ENCODE peak calls at places on chromosome 4, in ten cellular contexts. One of them, this sample, is unnamed.

GRCh38 chr4:5753366-5753765 is 42.4 kb downstream of the EVC start:
- DNase-seq in GM13977: no peak
- DNase-seq in breast epithelium: no peak
- DNase-seq in fibroblast of villous mesenchyme: no peak
- DNase-seq in progenitor cell of endocrine pancreas: no peak
- DNase-seq in HFFc6: no peak
- DNase-seq in left ventricle myocardium inferior: no peak
- DNase-seq in pancreas: no peak
- DNase-seq in tibial artery: peak
- DNase-seq in H9: no peak
- DNase-seq in this sample: no peak

GRCh38 chr4:88803600-88804096 is 106.0 kb upstream of the NAP1L5 start:
- DNase-seq in left ventricle myocardium inferior: no peak
- DNase-seq in breast epithelium: peak
- DNase-seq in progenitor cell of endocrine pancreas: no peak
- DNase-seq in HFFc6: peak
- DNase-seq in tibial artery: peak
- DNase-seq in fibroblast of villous mesenchyme: peak
- DNase-seq in GM13977: peak
- DNase-seq in pancreas: no peak
- DNase-seq in H9: no peak
- DNase-seq in this sample: no peak

GRCh38 chr4:69818060-69818639 is 41.8 kb downstream of the SULT1E1 start:
- DNase-seq in HFFc6: no peak
- DNase-seq in left ventricle myocardium inferior: no peak
- DNase-seq in GM13977: no peak
- DNase-seq in fibroblast of villous mesenchyme: no peak
- DNase-seq in tibial artery: no peak
- DNase-seq in pancreas: no peak
- DNase-seq in breast epithelium: no peak
- DNase-seq in progenitor cell of endocrine pancreas: no peak
- DNase-seq in H9: no peak
- DNase-seq in this sample: no peak

GRCh38 chr4:76028242-76028859 is 5.1 kb upstream of the CXCL10 start:
- DNase-seq in pancreas: no peak
- DNase-seq in HFFc6: no peak
- DNase-seq in progenitor cell of endocrine pancreas: no peak
- DNase-seq in H9: no peak
- DNase-seq in left ventricle myocardium inferior: no peak
- DNase-seq in tibial artery: no peak
- DNase-seq in GM13977: no peak
- DNase-seq in fibroblast of villous mesenchyme: peak
- DNase-seq in breast epithelium: no peak
- DNase-seq in this sample: no peak

GRCh38 chr4:170674176-170674575 is 584.4 kb upstream of the AADAT start:
- DNase-seq in left ventricle myocardium inferior: no peak
- DNase-seq in pancreas: no peak
- DNase-seq in H9: no peak
- DNase-seq in progenitor cell of endocrine pancreas: no peak
- DNase-seq in breast epithelium: no peak
- DNase-seq in fibroblast of villous mesenchyme: no peak
- DNase-seq in GM13977: no peak
- DNase-seq in HFFc6: no peak
- DNase-seq in tibial artery: no peak
- DNase-seq in this sample: no peak

GRCh38 chr4:972651-973424 is 531 bp downstream of the DGKQ start:
- DNase-seq in HFFc6: peak
- DNase-seq in left ventricle myocardium inferior: peak
- DNase-seq in pancreas: peak
- DNase-seq in breast epithelium: no peak
- DNase-seq in tibial artery: no peak
- DNase-seq in H9: no peak
- DNase-seq in fibroblast of villous mesenchyme: peak
- DNase-seq in progenitor cell of endocrine pancreas: no peak
- DNase-seq in GM13977: peak
- DNase-seq in this sample: no peak

GRCh38 chr4:39230462-39230861 is 48.1 kb downstream of the WDR19 start:
- DNase-seq in tibial artery: no peak
- DNase-seq in fibroblast of villous mesenchyme: no peak
- DNase-seq in left ventricle myocardium inferior: no peak
- DNase-seq in progenitor cell of endocrine pancreas: no peak
- DNase-seq in HFFc6: no peak
- DNase-seq in breast epithelium: no peak
- DNase-seq in pancreas: no peak
- DNase-seq in H9: no peak
- DNase-seq in GM13977: no peak
- DNase-seq in this sample: no peak

GRCh38 chr4:165151734-165152133 is 39.1 kb upstream of the TMEM192 start:
- DNase-seq in tibial artery: no peak
- DNase-seq in H9: no peak
- DNase-seq in breast epithelium: no peak
- DNase-seq in fibroblast of villous mesenchyme: no peak
- DNase-seq in HFFc6: no peak
- DNase-seq in pancreas: no peak
- DNase-seq in GM13977: no peak
- DNase-seq in progenitor cell of endocrine pancreas: no peak
- DNase-seq in left ventricle myocardium inferior: no peak
- DNase-seq in this sample: no peak

GRCh38 chr4:113012776-113013175 is 36.7 kb upstream of the ANK2 start:
- DNase-seq in GM13977: no peak
- DNase-seq in left ventricle myocardium inferior: no peak
- DNase-seq in tibial artery: no peak
- DNase-seq in HFFc6: no peak
- DNase-seq in H9: no peak
- DNase-seq in breast epithelium: no peak
- DNase-seq in progenitor cell of endocrine pancreas: no peak
- DNase-seq in fibroblast of villous mesenchyme: peak
- DNase-seq in pancreas: no peak
- DNase-seq in this sample: no peak

GRCh38 chr4:85548841-85549240 is 73.9 kb downstream of the ARHGAP24 start:
- DNase-seq in fibroblast of villous mesenchyme: peak
- DNase-seq in tibial artery: no peak
- DNase-seq in left ventricle myocardium inferior: no peak
- DNase-seq in HFFc6: no peak
- DNase-seq in H9: no peak
- DNase-seq in pancreas: no peak
- DNase-seq in progenitor cell of endocrine pancreas: no peak
- DNase-seq in GM13977: no peak
- DNase-seq in breast epithelium: no peak
- DNase-seq in this sample: no peak

GRCh38 chr4:115489284-115489683 is 375.9 kb upstream of the NDST4 start:
- DNase-seq in breast epithelium: no peak
- DNase-seq in progenitor cell of endocrine pancreas: no peak
- DNase-seq in tibial artery: no peak
- DNase-seq in left ventricle myocardium inferior: no peak
- DNase-seq in GM13977: no peak
- DNase-seq in pancreas: no peak
- DNase-seq in H9: no peak
- DNase-seq in HFFc6: no peak
- DNase-seq in fibroblast of villous mesenchyme: no peak
- DNase-seq in this sample: no peak

GRCh38 chr4:39706829-39707511 is 9.0 kb downstream of the UBE2K start:
- DNase-seq in left ventricle myocardium inferior: no peak
- DNase-seq in pancreas: no peak
- DNase-seq in H9: no peak
- DNase-seq in HFFc6: no peak
- DNase-seq in breast epithelium: no peak
- DNase-seq in tibial artery: peak
- DNase-seq in GM13977: no peak
- DNase-seq in fibroblast of villous mesenchyme: no peak
- DNase-seq in progenitor cell of endocrine pancreas: no peak
- DNase-seq in this sample: no peak

GRCh38 chr4:36053931-36054330 is 190.4 kb downstream of the ARAP2 start:
- DNase-seq in fibroblast of villous mesenchyme: peak
- DNase-seq in HFFc6: no peak
- DNase-seq in breast epithelium: no peak
- DNase-seq in left ventricle myocardium inferior: no peak
- DNase-seq in tibial artery: no peak
- DNase-seq in H9: no peak
- DNase-seq in GM13977: no peak
- DNase-seq in pancreas: no peak
- DNase-seq in progenitor cell of endocrine pancreas: no peak
- DNase-seq in this sample: no peak

GRCh38 chr4:162959056-162959455 is 207.6 kb downstream of the NAF1 start:
- DNase-seq in breast epithelium: no peak
- DNase-seq in left ventricle myocardium inferior: no peak
- DNase-seq in tibial artery: no peak
- DNase-seq in progenitor cell of endocrine pancreas: no peak
- DNase-seq in fibroblast of villous mesenchyme: peak
- DNase-seq in HFFc6: no peak
- DNase-seq in H9: peak
- DNase-seq in pancreas: no peak
- DNase-seq in GM13977: no peak
- DNase-seq in this sample: no peak
- TF ChIP-seq CTCF in breast epithelium: no peak
- TF ChIP-seq CTCF in left ventricle myocardium inferior: peak
- TF ChIP-seq CTCF in tibial artery: no peak
- TF ChIP-seq CTCF in progenitor cell of endocrine pancreas: peak
- TF ChIP-seq CTCF in fibroblast of villous mesenchyme: peak
- TF ChIP-seq CTCF in HFFc6: no peak
- TF ChIP-seq CTCF in H9: peak
- TF ChIP-seq CTCF in pancreas: no peak
- TF ChIP-seq CTCF in GM13977: peak
- TF ChIP-seq CTCF in this sample: no peak

DNA sequence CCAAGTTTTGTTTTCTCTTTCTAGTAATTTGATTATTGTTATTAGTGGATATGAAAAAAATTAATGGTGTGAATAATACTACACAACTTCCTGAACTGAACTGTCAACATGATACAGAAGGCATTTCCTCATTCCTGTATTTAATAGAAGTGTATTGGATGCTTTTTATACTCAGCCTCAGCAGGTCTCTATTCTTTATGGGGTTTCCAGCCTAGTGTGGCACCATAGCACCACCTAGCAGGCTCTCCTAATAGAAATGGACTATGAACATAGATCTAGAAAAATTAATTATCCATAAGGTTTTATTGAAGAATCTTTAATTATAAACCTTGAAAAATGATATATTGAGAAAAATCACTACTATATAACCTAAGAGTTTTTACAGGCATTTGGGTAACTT is 52.4 kb downstream of the GLRB start:
- DNase-seq in pancreas: no peak
- DNase-seq in progenitor cell of endocrine pancreas: no peak
- DNase-seq in breast epithelium: no peak
- DNase-seq in HFFc6: peak
- DNase-seq in fibroblast of villous mesenchyme: peak
- DNase-seq in left ventricle myocardium inferior: no peak
- DNase-seq in tibial artery: no peak
- DNase-seq in H9: no peak
- DNase-seq in GM13977: no peak
- DNase-seq in this sample: no peak
- TF ChIP-seq CTCF in pancreas: no peak
- TF ChIP-seq CTCF in progenitor cell of endocrine pancreas: peak
- TF ChIP-seq CTCF in breast epithelium: no peak
- TF ChIP-seq CTCF in HFFc6: peak
- TF ChIP-seq CTCF in fibroblast of villous mesenchyme: peak
- TF ChIP-seq CTCF in left ventricle myocardium inferior: peak
- TF ChIP-seq CTCF in tibial artery: peak
- TF ChIP-seq CTCF in H9: peak
- TF ChIP-seq CTCF in GM13977: no peak
- TF ChIP-seq CTCF in this sample: no peak

GRCh38 chr4:122450847-122451246 is 5.7 kb downstream of the IL2 start:
- DNase-seq in HFFc6: peak
- DNase-seq in progenitor cell of endocrine pancreas: no peak
- DNase-seq in H9: peak
- DNase-seq in left ventricle myocardium inferior: no peak
- DNase-seq in fibroblast of villous mesenchyme: peak
- DNase-seq in tibial artery: no peak
- DNase-seq in GM13977: no peak
- DNase-seq in breast epithelium: no peak
- DNase-seq in pancreas: no peak
- DNase-seq in this sample: no peak
- TF ChIP-seq CTCF in HFFc6: peak
- TF ChIP-seq CTCF in progenitor cell of endocrine pancreas: peak
- TF ChIP-seq CTCF in H9: peak
- TF ChIP-seq CTCF in left ventricle myocardium inferior: no peak
- TF ChIP-seq CTCF in fibroblast of villous mesenchyme: peak
- TF ChIP-seq CTCF in tibial artery: no peak
- TF ChIP-seq CTCF in GM13977: peak
- TF ChIP-seq CTCF in breast epithelium: no peak
- TF ChIP-seq CTCF in pancreas: no peak
- TF ChIP-seq CTCF in this sample: no peak

DNA sequence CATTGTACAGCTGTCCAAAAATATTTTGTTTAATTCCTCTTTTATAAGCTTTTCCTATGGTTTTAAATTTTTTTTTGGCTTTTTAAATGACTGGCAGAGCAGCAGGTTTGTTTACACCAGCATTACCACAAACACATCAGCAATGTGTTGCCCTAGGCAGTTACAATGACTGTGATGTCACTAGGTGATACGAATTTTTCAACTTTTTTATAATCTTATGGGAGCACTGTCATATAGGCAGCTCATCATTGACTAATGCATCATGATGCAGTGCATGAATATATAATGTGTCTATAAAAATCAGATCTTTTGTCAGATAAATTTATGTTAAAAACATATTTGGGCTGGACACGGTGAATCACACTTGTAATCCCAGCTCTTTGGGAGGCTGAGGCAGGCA is 231.7 kb upstream of the SLIT2 start:
- DNase-seq in GM13977: no peak
- DNase-seq in progenitor cell of endocrine pancreas: no peak
- DNase-seq in tibial artery: no peak
- DNase-seq in fibroblast of villous mesenchyme: no peak
- DNase-seq in HFFc6: no peak
- DNase-seq in left ventricle myocardium inferior: no peak
- DNase-seq in pancreas: no peak
- DNase-seq in H9: no peak
- DNase-seq in breast epithelium: no peak
- DNase-seq in this sample: no peak
- TF ChIP-seq CTCF in GM13977: no peak
- TF ChIP-seq CTCF in progenitor cell of endocrine pancreas: no peak
- TF ChIP-seq CTCF in tibial artery: no peak
- TF ChIP-seq CTCF in fibroblast of villous mesenchyme: no peak
- TF ChIP-seq CTCF in HFFc6: no peak
- TF ChIP-seq CTCF in left ventricle myocardium inferior: no peak
- TF ChIP-seq CTCF in pancreas: no peak
- TF ChIP-seq CTCF in H9: no peak
- TF ChIP-seq CTCF in breast epithelium: no peak
- TF ChIP-seq CTCF in this sample: no peak

GRCh38 chr4:132498215-132498614 is 650.9 kb upstream of the PCDH10 start:
- DNase-seq in H9: no peak
- DNase-seq in fibroblast of villous mesenchyme: no peak
- DNase-seq in progenitor cell of endocrine pancreas: no peak
- DNase-seq in breast epithelium: no peak
- DNase-seq in GM13977: no peak
- DNase-seq in tibial artery: no peak
- DNase-seq in HFFc6: no peak
- DNase-seq in left ventricle myocardium inferior: no peak
- DNase-seq in pancreas: no peak
- DNase-seq in this sample: no peak

GRCh38 chr4:132488555-132488954 is 660.5 kb upstream of the PCDH10 start:
- DNase-seq in H9: no peak
- DNase-seq in breast epithelium: no peak
- DNase-seq in tibial artery: no peak
- DNase-seq in pancreas: no peak
- DNase-seq in progenitor cell of endocrine pancreas: no peak
- DNase-seq in HFFc6: no peak
- DNase-seq in GM13977: no peak
- DNase-seq in fibroblast of villous mesenchyme: no peak
- DNase-seq in left ventricle myocardium inferior: no peak
- DNase-seq in this sample: no peak

GRCh38 chr4:132493476-132493875 is 655.6 kb upstream of the PCDH10 start:
- DNase-seq in HFFc6: no peak
- DNase-seq in tibial artery: no peak
- DNase-seq in breast epithelium: no peak
- DNase-seq in fibroblast of villous mesenchyme: no peak
- DNase-seq in left ventricle myocardium inferior: no peak
- DNase-seq in H9: no peak
- DNase-seq in GM13977: no peak
- DNase-seq in progenitor cell of endocrine pancreas: no peak
- DNase-seq in pancreas: no peak
- DNase-seq in this sample: no peak
- TF ChIP-seq CTCF in HFFc6: peak
- TF ChIP-seq CTCF in tibial artery: no peak
- TF ChIP-seq CTCF in breast epithelium: no peak
- TF ChIP-seq CTCF in fibroblast of villous mesenchyme: no peak
- TF ChIP-seq CTCF in left ventricle myocardium inferior: no peak
- TF ChIP-seq CTCF in H9: peak
- TF ChIP-seq CTCF in GM13977: no peak
- TF ChIP-seq CTCF in progenitor cell of endocrine pancreas: no peak
- TF ChIP-seq CTCF in pancreas: no peak
- TF ChIP-seq CTCF in this sample: no peak

This sample was measured in mesothelial cell of epicardium.